ENCODE peak calls at places on chromosomes 11 and 22, in eight cellular contexts. V is mucosa of gallbladder; M is RWPE1; G is activated CD8-positive, alpha-beta memory T cell treated with anti-CD3 and anti-CD28 coated beads for 24 hours; O is activated T-cell treated with anti-CD3 and anti-CD28 coated beads for 24 hours; U is cardiac muscle cell; A is HS-5; B is T1000. R is an unnamed sample.

GRCh38 chr22:22164541-22165272 is 79.9 kb upstream of the VPREB1 start:
- DNase-seq in V (no peak), M (no peak), O (no peak), A (no peak), G (no peak), U (no peak), B (no peak), R (no peak)

GRCh38 chr11:112615238-112615637 is 346.0 kb upstream of the NCAM1 start:
- DNase-seq in U (no peak), A (no peak), V (no peak), M (no peak), O (no peak), G (no peak), B (no peak), R (no peak)

GRCh38 chr22:38353142-38353629 is 36.0 kb upstream of the CSNK1E start:
- DNase-seq in M (peak), U (peak), B (peak), V (peak), A (peak), G (peak), O (peak), R (no peak)

GRCh38 chr22:20013382-20013871 is 3.2 kb downstream of the ARVCF start:
- DNase-seq in G (peak), U (peak), A (no peak), O (no peak), B (no peak), M (no peak), V (peak), R (no peak)

GRCh38 chr11:65634140-65634436 is 3.8 kb upstream of the SIPA1 start:
- DNase-seq in U (no peak), O (no peak), V (no peak), G (no peak), M (no peak), B (no peak), A (no peak), R (no peak)

GRCh38 chr11:39236916-39237315 is 2222.5 kb downstream of the LRRC4C start:
- DNase-seq in U (no peak), B (no peak), O (no peak), M (peak), A (peak), G (no peak), V (no peak), R (no peak)

GRCh38 chr11:117172678-117173421 is 5.7 kb upstream of the SIDT2 start:
- DNase-seq in U (peak), A (no peak), B (no peak), M (no peak), O (no peak), V (no peak), G (peak), R (no peak)

GRCh38 chr11:36564376-36565032 is 3.3 kb upstream of the RAG1 start:
- DNase-seq in M (peak), U (peak), G (no peak), V (peak), B (peak), A (peak), O (no peak), R (no peak)

GRCh38 chr11:74248469-74248868 is 63.0 kb downstream of the P4HA3 start:
- DNase-seq in M (no peak), U (no peak), G (no peak), A (no peak), O (no peak), V (no peak), B (no peak), R (no peak)

GRCh38 chr11:64094463-64095223 is 58.9 kb downstream of the FLRT1 start:
- DNase-seq in G (no peak), M (peak), B (peak), U (peak), O (no peak), V (peak), A (peak), R (peak)

GRCh38 chr11:108916290-108916689 is 251.4 kb downstream of the DDX10 start:
- DNase-seq in M (no peak), V (no peak), B (no peak), A (no peak), O (no peak), G (no peak), U (no peak), R (no peak)

GRCh38 chr11:281486-282161 is 3.4 kb downstream of the NLRP6 start:
- DNase-seq in M (no peak), B (no peak), U (no peak), G (no peak), V (no peak), O (no peak), A (no peak), R (no peak)

GRCh38 chr22:42313804-42314581 is 43.5 kb upstream of the TCF20 start:
- DNase-seq in V (peak), B (no peak), U (peak), O (no peak), G (no peak), M (peak), A (no peak), R (peak)

GRCh38 chr11:1025410-1026162 is 10.9 kb downstream of the MUC6 start:
- DNase-seq in M (no peak), O (no peak), A (no peak), G (no peak), V (no peak), U (no peak), B (no peak), R (no peak)

GRCh38 chr22:24976442-24977218 is 24.1 kb downstream of the KIAA1671 start:
- DNase-seq in A (no peak), V (no peak), B (no peak), M (no peak), U (no peak), G (no peak), O (no peak), R (no peak)

GRCh38 chr11:66859686-66860448 is 3.0 kb downstream of the LRFN4 start:
- DNase-seq in G (no peak), A (no peak), O (no peak), B (no peak), V (no peak), M (no peak), U (no peak), R (no peak)

GRCh38 chr11:95231881-95232605 is 1.0 kb upstream of the SESN3 start:
- DNase-seq in A (no peak), U (peak), V (peak), B (no peak), M (no peak), G (peak), O (peak), R (no peak)

GRCh38 chr11:68398870-68399865 is 61.4 kb upstream of the PPP6R3 start:
- DNase-seq in A (no peak), B (no peak), U (peak), G (no peak), V (peak), M (no peak), O (no peak), R (no peak)

GRCh38 chr11:117989351-117990102 is 3.3 kb downstream of the IL10RA start:
- DNase-seq in M (no peak), A (no peak), V (no peak), B (no peak), O (no peak), G (no peak), U (no peak), R (no peak)

GRCh38 chr11:126416542-126417090 is 61.1 kb downstream of the ST3GAL4 start:
- DNase-seq in V (peak), G (peak), B (no peak), M (peak), A (no peak), U (peak), O (peak), R (no peak)

GRCh38 chr11:75547617-75548054 is 14.4 kb upstream of the SERPINH1 start:
- DNase-seq in U (peak), G (peak), M (peak), V (peak), O (no peak), A (no peak), B (peak), R (no peak)

GRCh38 chr11:18191376-18191775 is 18.7 kb downstream of the MRGPRX4 start:
- DNase-seq in G (no peak), A (no peak), B (no peak), V (no peak), O (no peak), U (peak), M (no peak), R (no peak)

GRCh38 chr11:32334822-32335221 is 100.5 kb downstream of the WT1 start:
- DNase-seq in O (no peak), M (no peak), U (no peak), V (no peak), A (no peak), G (peak), B (no peak), R (no peak)

GRCh38 chr22:39482768-39483167 is 19.3 kb upstream of the MIEF1 start:
- DNase-seq in U (no peak), A (no peak), M (no peak), B (no peak), V (no peak), O (no peak), G (no peak), R (no peak)

GRCh38 chr22:19149047-19149883 is 827 bp downstream of the GSC2 start:
- DNase-seq in B (no peak), M (no peak), G (no peak), V (no peak), U (peak), O (no peak), A (no peak), R (no peak)

GRCh38 chr11:120867531-120867930 is 156.4 kb upstream of the TBCEL start:
- DNase-seq in B (no peak), O (no peak), U (no peak), V (no peak), A (no peak), G (no peak), M (no peak), R (no peak)

GRCh38 chr22:35685731-35686130 is 31.9 kb upstream of the APOL5 start:
- DNase-seq in B (no peak), O (no peak), U (peak), G (no peak), A (no peak), M (peak), V (no peak), R (no peak)

GRCh38 chr11:32071811-32072210 is 19.1 kb upstream of the RCN1 start:
- DNase-seq in A (no peak), B (no peak), U (peak), O (no peak), M (peak), G (no peak), V (no peak), R (no peak)

GRCh38 chr11:83033972-83034672 is 37.6 kb downstream of the RAB30 start:
- DNase-seq in M (peak), A (peak), B (no peak), O (no peak), U (peak), G (no peak), V (peak), R (no peak)

GRCh38 chr22:30918761-30919160 is 49.8 kb downstream of the MORC2 start:
- DNase-seq in U (no peak), B (no peak), G (peak), A (no peak), O (no peak), V (no peak), M (no peak), R (no peak)

GRCh38 chr11:34331329-34331728 is 26.5 kb downstream of the ABTB2 start:
- DNase-seq in M (peak), B (peak), O (no peak), A (no peak), V (no peak), G (no peak), U (peak), R (no peak)

GRCh38 chr11:9756461-9756860 is 92.6 kb downstream of the SWAP70 start:
- DNase-seq in M (no peak), B (no peak), A (no peak), U (no peak), V (no peak), O (no peak), G (no peak), R (peak)

GRCh38 chr11:100932474-100933100 is 197.0 kb downstream of the PGR start:
- DNase-seq in U (peak), V (no peak), B (no peak), G (no peak), M (peak), O (no peak), A (peak), R (no peak)

GRCh38 chr22:39431821-39432251 is 25.0 kb upstream of the MGAT3 start:
- DNase-seq in V (no peak), A (no peak), B (no peak), M (no peak), U (peak), G (no peak), O (no peak), R (no peak)

R was measured in keratinocyte.